ENCODE peak calls at places on chromosomes 11 and 22, in five cellular contexts. S, V, E, Q and G are unnamed samples.

GRCh38 chr11:5564259-5565019 is 16.1 kb upstream of the OR52H1 start:
- DNase-seq in S (no peak), V (no peak), E (no peak), Q (no peak), G (no peak)

GRCh38 chr11:45500457-45500856 is 165.0 kb downstream of the CHST1 start:
- DNase-seq in S (no peak), V (no peak), E (no peak), Q (peak; percentile 45), G (no peak)

GRCh38 chr11:35588627-35589026 is 29.6 kb upstream of the FJX1 start:
- DNase-seq in S (no peak), V (no peak), E (no peak), Q (no peak), G (no peak)

GRCh38 chr22:38531251-38531956 is 25.3 kb upstream of the DDX17 start:
- DNase-seq in S (no peak), V (no peak), E (no peak), Q (no peak), G (no peak)

GRCh38 chr11:112321521-112322172 is 61.0 kb upstream of the PLET1 start:
- DNase-seq in S (peak; percentile 88), V (peak; percentile 86), E (no peak), Q (no peak), G (no peak)

GRCh38 chr11:133343951-133344350 is 188.3 kb downstream of the OPCML start:
- DNase-seq in S (peak; percentile 22), V (no peak), E (no peak), Q (no peak), G (no peak)

GRCh38 chr22:42304021-42304790 is 33.8 kb upstream of the TCF20 start:
- DNase-seq in S (no peak), V (no peak), E (no peak), Q (no peak), G (no peak)

GRCh38 chr11:73760066-73760679 is 701 bp downstream of the RAB6A start:
- DNase-seq in S (no peak), V (peak; percentile 49), E (peak; percentile 74), Q (peak; percentile 34), G (peak; percentile 48)

GRCh38 chr22:45972868-45973212 is 4.1 kb downstream of the WNT7B start:
- DNase-seq in S (no peak), V (no peak), E (no peak), Q (no peak), G (no peak)

GRCh38 chr11:74683279-74683871 is 47.9 kb downstream of the CHRDL2 start:
- DNase-seq in S (no peak), V (peak; percentile 41), E (peak; percentile 61), Q (peak; percentile 35), G (no peak)

GRCh38 chr11:75262436-75262835 is 21.9 kb downstream of the TPBGL start:
- DNase-seq in S (no peak), V (no peak), E (no peak), Q (no peak), G (no peak)

GRCh38 chr11:60703374-60703773 is 4.0 kb downstream of the MS4A8 start:
- DNase-seq in S (no peak), V (peak; percentile 92), E (no peak), Q (no peak), G (no peak)

GRCh38 chr11:102807921-102808320 is 10.0 kb upstream of the MMP1 start:
- DNase-seq in S (no peak), V (peak; percentile 24), E (no peak), Q (peak; percentile 12), G (no peak)

GRCh38 chr11:102813484-102813883 is 15.5 kb upstream of the MMP1 start:
- DNase-seq in S (no peak), V (no peak), E (no peak), Q (no peak), G (no peak)

GRCh38 chr11:102812188-102812587 is 14.2 kb upstream of the MMP1 start:
- DNase-seq in S (no peak), V (no peak), E (no peak), Q (no peak), G (no peak)

GRCh38 chr11:102806296-102806695 is 8.3 kb upstream of the MMP1 start:
- DNase-seq in S (no peak), V (no peak), E (no peak), Q (no peak), G (no peak)

DNA sequence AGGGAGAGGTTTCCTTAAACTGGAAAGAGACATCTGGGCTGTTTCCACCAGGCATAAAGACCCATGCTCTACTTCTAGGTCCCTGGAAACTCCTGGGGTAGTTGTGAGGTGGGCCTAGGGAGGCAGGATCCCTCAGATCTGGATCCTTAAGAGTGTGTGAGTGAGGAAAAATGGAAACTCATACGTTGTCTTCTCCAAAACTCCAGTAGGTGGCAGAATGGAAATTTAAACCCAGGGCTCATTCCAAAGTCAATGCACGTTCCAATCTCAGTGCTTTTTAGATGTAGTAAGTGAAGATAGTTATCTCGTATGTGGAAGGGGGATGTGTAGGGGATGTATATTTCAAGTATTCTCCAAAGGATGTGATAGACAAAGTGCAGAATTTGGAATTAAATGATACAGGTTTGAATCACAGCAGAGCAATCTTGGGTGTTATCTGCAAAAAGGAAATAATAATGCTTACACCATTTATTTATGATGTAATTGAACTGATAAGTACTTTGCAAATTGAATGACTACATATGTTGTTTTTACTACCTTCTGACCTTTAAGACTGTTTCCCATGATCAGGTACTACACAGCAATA is 13.1 kb upstream of the MMP1 start:
- DNase-seq in S (no peak), V (no peak), E (no peak), Q (peak; percentile 3), G (no peak)
- TF ChIP-seq CTCF in S (peak; percentile 68), V (no peak), E (no peak), Q (peak; percentile 61), G (peak; percentile 28)

DNA sequence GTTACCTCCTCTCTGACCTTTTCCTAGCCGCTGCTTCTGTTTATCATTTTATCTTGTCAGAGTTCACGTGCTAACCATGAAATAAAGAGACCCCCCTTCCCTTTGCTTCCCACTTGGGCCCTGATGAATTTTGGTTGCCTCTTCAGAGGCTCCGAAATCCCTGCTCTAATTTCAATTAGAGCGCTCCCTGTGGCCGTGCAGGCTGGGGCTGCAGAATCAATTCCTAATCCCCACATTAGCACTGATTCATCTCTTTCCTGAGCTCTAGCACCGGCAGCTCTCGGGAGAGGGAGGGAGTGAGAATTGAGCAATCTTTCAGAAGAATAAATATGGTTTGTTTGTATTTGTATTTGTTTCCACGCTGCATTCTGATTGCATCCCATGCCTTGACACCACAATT is 76.9 kb downstream of the NTM start:
- DNase-seq in S (no peak), V (no peak), E (no peak), Q (no peak), G (no peak)
- TF ChIP-seq CTCF in S (no peak), V (no peak), E (no peak), Q (no peak), G (no peak)

GRCh38 chr22:29308148-29308790 is 1.8 kb downstream of the GAS2L1 start:
- DNase-seq in S (no peak), V (no peak), E (peak; percentile 79), Q (no peak), G (no peak)

GRCh38 chr22:29305836-29306174 is 645 bp upstream of the GAS2L1 start:
- DNase-seq in S (no peak), V (no peak), E (no peak), Q (no peak), G (no peak)

GRCh38 chr22:29307658-29308147 is 1.3 kb downstream of the GAS2L1 start:
- DNase-seq in S (no peak), V (no peak), E (no peak), Q (no peak), G (peak; percentile 41)

GRCh38 chr22:29306175-29306829 is at the start of gene GAS2L1:
- DNase-seq in S (no peak), V (peak; percentile 83), E (peak; percentile 93), Q (peak; percentile 80), G (peak; percentile 82)

DNA sequence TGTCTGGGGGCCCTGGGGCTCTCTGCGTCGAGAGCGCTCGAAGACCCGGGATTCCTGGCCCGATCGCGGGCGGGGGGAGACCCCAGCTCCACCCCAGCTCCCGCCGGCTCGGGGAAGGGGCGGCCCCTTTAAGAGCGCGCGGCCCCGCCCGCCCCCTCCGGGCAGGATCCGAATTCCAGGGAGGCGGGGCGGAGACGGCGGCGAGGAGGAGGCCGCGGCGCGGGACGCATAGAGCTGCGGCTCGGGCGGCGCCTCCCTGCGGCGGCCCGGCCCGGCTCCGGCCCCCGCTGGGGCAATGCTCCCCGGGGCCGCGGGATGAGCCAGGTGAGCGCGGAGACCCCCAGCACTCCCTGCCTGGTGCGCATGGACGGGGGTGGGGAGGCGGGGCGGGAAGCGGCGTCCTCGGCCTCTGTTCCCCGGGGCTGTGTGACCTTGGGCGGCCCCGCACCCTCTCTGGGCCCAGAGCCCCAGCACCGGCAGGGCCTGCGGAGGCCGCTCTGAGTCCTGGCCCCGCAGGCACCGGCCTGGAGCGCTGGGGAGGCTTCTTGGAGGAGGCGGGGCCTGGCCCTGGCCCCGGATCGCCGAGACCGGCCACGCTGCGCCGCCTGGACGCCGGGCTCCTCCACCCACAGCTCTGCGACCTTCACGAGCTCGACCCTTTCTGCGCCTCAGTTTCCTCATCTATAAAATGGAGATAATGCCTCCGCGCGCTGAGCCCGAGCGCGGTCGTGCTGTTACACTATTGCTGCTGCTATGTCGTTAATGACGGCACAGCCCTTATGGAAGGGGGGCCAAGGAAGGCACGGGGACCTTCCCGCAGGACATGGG is 594 bp downstream of the GAS2L1 start:
- DNase-seq in S (no peak), V (peak; percentile 86), E (peak; percentile 89), Q (peak; percentile 79), G (peak; percentile 63)
- TF ChIP-seq CTCF in S (no peak), V (no peak), E (no peak), Q (peak; percentile 11), G (no peak)

DNA sequence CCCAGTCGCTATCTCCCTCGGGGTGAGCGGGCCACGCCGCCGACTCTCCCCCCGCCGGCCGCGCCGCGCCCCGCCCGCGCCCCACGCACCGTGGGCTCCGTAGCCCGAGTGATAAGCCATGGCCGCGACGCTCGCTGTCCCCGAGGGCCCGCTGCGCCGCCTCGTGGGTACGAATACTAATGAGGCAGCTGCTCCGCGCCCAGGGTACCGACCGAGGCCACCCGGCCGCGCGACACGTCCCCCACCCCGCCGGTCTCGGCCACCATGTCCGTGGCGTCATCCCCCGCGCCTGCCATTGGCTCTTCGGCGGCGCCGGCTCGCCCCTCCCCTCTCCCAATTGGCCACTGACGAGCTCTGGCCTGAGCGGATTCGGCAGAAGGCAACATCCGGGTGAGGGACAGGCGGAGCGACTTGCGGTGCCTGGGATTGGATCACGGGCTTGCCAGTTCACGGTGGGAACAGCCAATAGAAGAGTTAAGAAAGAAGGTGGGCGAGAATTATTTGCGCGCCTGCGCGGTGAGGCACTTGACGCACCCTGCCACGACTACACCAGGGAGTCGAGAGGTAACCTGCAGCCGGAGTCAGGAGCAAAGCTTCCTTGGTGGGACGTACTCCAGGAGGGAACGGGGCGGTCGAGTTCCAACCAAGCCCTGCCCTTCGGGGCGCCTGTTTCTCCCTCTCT is at the start of gene YIF1A:
- DNase-seq in S (peak; percentile 99), V (peak; percentile 99), E (peak; percentile 100), Q (peak; percentile 95), G (peak; percentile 100)
- TF ChIP-seq CTCF in S (no peak), V (no peak), E (no peak), Q (no peak), G (no peak)

DNA sequence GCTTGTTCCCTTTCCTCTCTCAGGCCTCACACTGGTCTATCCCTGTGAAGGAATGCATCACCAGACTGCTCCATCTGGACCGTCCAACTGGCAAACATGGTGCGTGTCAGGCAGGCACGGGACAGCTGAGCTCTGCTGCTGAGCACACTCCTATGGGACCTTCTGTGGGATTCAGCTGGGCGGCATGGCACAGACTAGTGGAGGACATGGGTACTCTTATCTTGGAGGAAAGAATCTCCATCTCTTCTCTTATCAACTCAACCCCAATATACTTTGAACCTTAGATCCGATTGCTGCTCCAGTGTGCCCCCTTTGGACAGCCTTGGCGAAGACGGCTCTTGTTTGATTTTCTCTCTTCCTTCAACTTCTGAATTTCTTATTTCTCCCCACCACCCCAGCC is 593.6 kb downstream of the ETS1 start:
- DNase-seq in S (no peak), V (no peak), E (no peak), Q (no peak), G (no peak)
- TF ChIP-seq CTCF in S (no peak), V (no peak), E (no peak), Q (no peak), G (no peak)